ENCODE peak calls at places on chromosome 15, in six cellular contexts. One of them, this sample, is unnamed.

GRCh38 chr15:65355173-65355982 is 22.4 kb downstream of the IGDCC3 start:
- DNase-seq in thyroid gland: peak; percentile 18
- DNase-seq in brain microvascular endothelial cell: no peak
- DNase-seq in psoas muscle: no peak
- DNase-seq in cardiac fibroblast: no peak
- DNase-seq in body of pancreas: no peak
- DNase-seq in this sample: peak; percentile 14

GRCh38 chr15:90873998-90874605 is 5.7 kb downstream of the FURIN start:
- DNase-seq in thyroid gland: peak; percentile 85
- DNase-seq in brain microvascular endothelial cell: no peak
- DNase-seq in psoas muscle: no peak
- DNase-seq in cardiac fibroblast: no peak
- DNase-seq in body of pancreas: peak; percentile 91
- DNase-seq in this sample: peak; percentile 41

GRCh38 chr15:90879730-90880366 is 4.5 kb upstream of the FES start:
- DNase-seq in thyroid gland: no peak
- DNase-seq in brain microvascular endothelial cell: no peak
- DNase-seq in psoas muscle: no peak
- DNase-seq in cardiac fibroblast: no peak
- DNase-seq in body of pancreas: no peak
- DNase-seq in this sample: no peak

GRCh38 chr15:56244811-56245576 is 1.3 kb upstream of the RFX7 start:
- DNase-seq in thyroid gland: peak; percentile 21
- DNase-seq in brain microvascular endothelial cell: peak; percentile 5
- DNase-seq in psoas muscle: no peak
- DNase-seq in cardiac fibroblast: no peak
- DNase-seq in body of pancreas: peak; percentile 71
- DNase-seq in this sample: no peak

GRCh38 chr15:88805031-88805780 is 2.0 kb downstream of the ACAN start:
- DNase-seq in thyroid gland: no peak
- DNase-seq in brain microvascular endothelial cell: no peak
- DNase-seq in psoas muscle: no peak
- DNase-seq in cardiac fibroblast: no peak
- DNase-seq in body of pancreas: peak; percentile 30
- DNase-seq in this sample: no peak

GRCh38 chr15:46127361-46127874 is 492.6 kb downstream of the SQOR start:
- DNase-seq in thyroid gland: no peak
- DNase-seq in brain microvascular endothelial cell: no peak
- DNase-seq in psoas muscle: no peak
- DNase-seq in cardiac fibroblast: peak; percentile 39
- DNase-seq in body of pancreas: no peak
- DNase-seq in this sample: peak; percentile 70

GRCh38 chr15:35186346-35186745 is 101.3 kb upstream of the NANOGP8 start:
- DNase-seq in thyroid gland: no peak
- DNase-seq in brain microvascular endothelial cell: no peak
- DNase-seq in psoas muscle: no peak
- DNase-seq in cardiac fibroblast: no peak
- DNase-seq in body of pancreas: no peak
- DNase-seq in this sample: no peak

GRCh38 chr15:96353378-96353930 is 23.0 kb downstream of the NR2F2 start:
- DNase-seq in thyroid gland: no peak
- DNase-seq in brain microvascular endothelial cell: peak; percentile 12
- DNase-seq in psoas muscle: no peak
- DNase-seq in cardiac fibroblast: no peak
- DNase-seq in body of pancreas: no peak
- DNase-seq in this sample: no peak

GRCh38 chr15:33194237-33194636 is 277 bp downstream of the FMN1 start:
- DNase-seq in thyroid gland: no peak
- DNase-seq in brain microvascular endothelial cell: no peak
- DNase-seq in psoas muscle: peak; percentile 51
- DNase-seq in cardiac fibroblast: no peak
- DNase-seq in body of pancreas: no peak
- DNase-seq in this sample: no peak

GRCh38 chr15:84804005-84804803 is 13.0 kb upstream of the ALPK3 start:
- DNase-seq in thyroid gland: no peak
- DNase-seq in brain microvascular endothelial cell: no peak
- DNase-seq in psoas muscle: no peak
- DNase-seq in cardiac fibroblast: no peak
- DNase-seq in body of pancreas: no peak
- DNase-seq in this sample: no peak

GRCh38 chr15:43279496-43279895 is 12.8 kb upstream of the TGM5 start:
- DNase-seq in thyroid gland: no peak
- DNase-seq in brain microvascular endothelial cell: no peak
- DNase-seq in psoas muscle: no peak
- DNase-seq in cardiac fibroblast: no peak
- DNase-seq in body of pancreas: no peak
- DNase-seq in this sample: no peak
- H3K4me3 ChIP-seq in thyroid gland: no peak overlapping the region
- H3K4me3 ChIP-seq in brain microvascular endothelial cell: no peak overlapping the region
- H3K4me3 ChIP-seq in psoas muscle: no peak overlapping the region
- H3K4me3 ChIP-seq in cardiac fibroblast: no peak overlapping the region
- H3K4me3 ChIP-seq in body of pancreas: no peak overlapping the region
- H3K4me3 ChIP-seq in this sample: no peak overlapping the region

GRCh38 chr15:29126208-29126536 is 143.4 kb downstream of the NSMCE3 start:
- DNase-seq in thyroid gland: no peak
- DNase-seq in brain microvascular endothelial cell: no peak
- DNase-seq in psoas muscle: peak; percentile 32
- DNase-seq in cardiac fibroblast: no peak
- DNase-seq in body of pancreas: no peak
- DNase-seq in this sample: no peak

GRCh38 chr15:29126821-29127461 is 142.7 kb downstream of the NSMCE3 start:
- DNase-seq in thyroid gland: no peak
- DNase-seq in brain microvascular endothelial cell: no peak
- DNase-seq in psoas muscle: peak; percentile 29
- DNase-seq in cardiac fibroblast: no peak
- DNase-seq in body of pancreas: no peak
- DNase-seq in this sample: no peak

GRCh38 chr15:29129221-29129620 is 140.4 kb downstream of the NSMCE3 start:
- DNase-seq in thyroid gland: no peak
- DNase-seq in brain microvascular endothelial cell: no peak
- DNase-seq in psoas muscle: no peak
- DNase-seq in cardiac fibroblast: no peak
- DNase-seq in body of pancreas: peak; percentile 1
- DNase-seq in this sample: no peak

GRCh38 chr15:29128671-29129070 is 141.0 kb downstream of the NSMCE3 start:
- DNase-seq in thyroid gland: no peak
- DNase-seq in brain microvascular endothelial cell: no peak
- DNase-seq in psoas muscle: peak; percentile 24
- DNase-seq in cardiac fibroblast: no peak
- DNase-seq in body of pancreas: peak; percentile 2
- DNase-seq in this sample: no peak

GRCh38 chr15:29127506-29128430 is 141.9 kb downstream of the NSMCE3 start:
- DNase-seq in thyroid gland: no peak
- DNase-seq in brain microvascular endothelial cell: no peak
- DNase-seq in psoas muscle: peak; percentile 43
- DNase-seq in cardiac fibroblast: no peak
- DNase-seq in body of pancreas: peak; percentile 2
- DNase-seq in this sample: no peak
- TF ChIP-seq CTCF in thyroid gland: no peak
- TF ChIP-seq CTCF in brain microvascular endothelial cell: no peak
- TF ChIP-seq CTCF in psoas muscle: no peak
- TF ChIP-seq CTCF in cardiac fibroblast: no peak
- TF ChIP-seq CTCF in body of pancreas: no peak
- TF ChIP-seq CTCF in this sample: no peak

GRCh38 chr15:50939911-50940310 is 31.4 kb downstream of the AP4E1 start:
- DNase-seq in thyroid gland: no peak
- DNase-seq in brain microvascular endothelial cell: peak; percentile 19
- DNase-seq in psoas muscle: no peak
- DNase-seq in cardiac fibroblast: peak; percentile 67
- DNase-seq in body of pancreas: no peak
- DNase-seq in this sample: peak; percentile 22

GRCh38 chr15:50938525-50938924 is 30.0 kb downstream of the AP4E1 start:
- DNase-seq in thyroid gland: no peak
- DNase-seq in brain microvascular endothelial cell: no peak
- DNase-seq in psoas muscle: no peak
- DNase-seq in cardiac fibroblast: no peak
- DNase-seq in body of pancreas: no peak
- DNase-seq in this sample: no peak

GRCh38 chr15:50944692-50945091 is 36.2 kb downstream of the AP4E1 start:
- DNase-seq in thyroid gland: no peak
- DNase-seq in brain microvascular endothelial cell: no peak
- DNase-seq in psoas muscle: no peak
- DNase-seq in cardiac fibroblast: peak; percentile 12
- DNase-seq in body of pancreas: no peak
- DNase-seq in this sample: no peak

GRCh38 chr15:50943623-50944022 is 35.1 kb downstream of the AP4E1 start:
- DNase-seq in thyroid gland: no peak
- DNase-seq in brain microvascular endothelial cell: no peak
- DNase-seq in psoas muscle: no peak
- DNase-seq in cardiac fibroblast: peak; percentile 58
- DNase-seq in body of pancreas: no peak
- DNase-seq in this sample: no peak

DNA sequence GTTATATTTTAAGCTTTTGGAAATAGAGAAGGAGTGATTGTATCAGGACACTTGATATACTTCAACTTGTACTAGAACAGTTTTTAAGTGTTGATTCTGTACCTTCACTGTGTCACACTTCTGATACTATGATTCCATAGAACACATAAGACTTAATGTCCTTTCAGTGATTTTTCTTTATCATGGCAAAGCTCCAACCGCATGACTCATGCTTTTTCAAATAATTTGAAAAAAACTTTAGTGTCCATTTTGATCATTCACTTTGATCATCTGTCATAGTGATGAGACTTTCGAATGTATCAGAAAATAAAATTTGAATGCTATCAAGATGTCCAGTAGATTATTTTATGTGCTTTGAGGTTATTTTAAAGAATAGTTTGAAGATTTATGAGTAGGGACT is 32.0 kb downstream of the AP4E1 start:
- DNase-seq in thyroid gland: no peak
- DNase-seq in brain microvascular endothelial cell: peak; percentile 52
- DNase-seq in psoas muscle: no peak
- DNase-seq in cardiac fibroblast: peak; percentile 73
- DNase-seq in body of pancreas: no peak
- DNase-seq in this sample: no peak
- H3K4me3 ChIP-seq in thyroid gland: no peak overlapping the region
- H3K4me3 ChIP-seq in brain microvascular endothelial cell: no peak overlapping the region
- H3K4me3 ChIP-seq in psoas muscle: no peak overlapping the region
- H3K4me3 ChIP-seq in cardiac fibroblast: no peak overlapping the region
- H3K4me3 ChIP-seq in body of pancreas: no peak overlapping the region
- H3K4me3 ChIP-seq in this sample: no peak overlapping the region

GRCh38 chr15:64149424-64150235 is 1.9 kb upstream of the SNX22 start:
- DNase-seq in thyroid gland: peak; percentile 30
- DNase-seq in brain microvascular endothelial cell: no peak
- DNase-seq in psoas muscle: no peak
- DNase-seq in cardiac fibroblast: peak; percentile 48
- DNase-seq in body of pancreas: no peak
- DNase-seq in this sample: no peak
- TF ChIP-seq CTCF in thyroid gland: no peak
- TF ChIP-seq CTCF in brain microvascular endothelial cell: peak; percentile 42
- TF ChIP-seq CTCF in psoas muscle: no peak
- TF ChIP-seq CTCF in cardiac fibroblast: peak; percentile 25
- TF ChIP-seq CTCF in body of pancreas: no peak
- TF ChIP-seq CTCF in this sample: peak; percentile 12

GRCh38 chr15:41510728-41511127 is 2.9 kb downstream of the LTK start:
- DNase-seq in thyroid gland: no peak
- DNase-seq in brain microvascular endothelial cell: no peak
- DNase-seq in psoas muscle: no peak
- DNase-seq in cardiac fibroblast: no peak
- DNase-seq in body of pancreas: no peak
- DNase-seq in this sample: no peak
- H3K4me3 ChIP-seq in thyroid gland: no peak overlapping the region
- H3K4me3 ChIP-seq in brain microvascular endothelial cell: no peak overlapping the region
- H3K4me3 ChIP-seq in psoas muscle: no peak overlapping the region
- H3K4me3 ChIP-seq in cardiac fibroblast: no peak overlapping the region
- H3K4me3 ChIP-seq in body of pancreas: no peak overlapping the region
- H3K4me3 ChIP-seq in this sample: no peak overlapping the region

GRCh38 chr15:99616129-99616528 is 50.3 kb downstream of the MEF2A start:
- DNase-seq in thyroid gland: no peak
- DNase-seq in brain microvascular endothelial cell: no peak
- DNase-seq in psoas muscle: no peak
- DNase-seq in cardiac fibroblast: no peak
- DNase-seq in body of pancreas: no peak
- DNase-seq in this sample: no peak
- TF ChIP-seq CTCF in thyroid gland: no peak
- TF ChIP-seq CTCF in brain microvascular endothelial cell: no peak
- TF ChIP-seq CTCF in psoas muscle: no peak
- TF ChIP-seq CTCF in cardiac fibroblast: no peak
- TF ChIP-seq CTCF in body of pancreas: no peak
- TF ChIP-seq CTCF in this sample: no peak

DNA sequence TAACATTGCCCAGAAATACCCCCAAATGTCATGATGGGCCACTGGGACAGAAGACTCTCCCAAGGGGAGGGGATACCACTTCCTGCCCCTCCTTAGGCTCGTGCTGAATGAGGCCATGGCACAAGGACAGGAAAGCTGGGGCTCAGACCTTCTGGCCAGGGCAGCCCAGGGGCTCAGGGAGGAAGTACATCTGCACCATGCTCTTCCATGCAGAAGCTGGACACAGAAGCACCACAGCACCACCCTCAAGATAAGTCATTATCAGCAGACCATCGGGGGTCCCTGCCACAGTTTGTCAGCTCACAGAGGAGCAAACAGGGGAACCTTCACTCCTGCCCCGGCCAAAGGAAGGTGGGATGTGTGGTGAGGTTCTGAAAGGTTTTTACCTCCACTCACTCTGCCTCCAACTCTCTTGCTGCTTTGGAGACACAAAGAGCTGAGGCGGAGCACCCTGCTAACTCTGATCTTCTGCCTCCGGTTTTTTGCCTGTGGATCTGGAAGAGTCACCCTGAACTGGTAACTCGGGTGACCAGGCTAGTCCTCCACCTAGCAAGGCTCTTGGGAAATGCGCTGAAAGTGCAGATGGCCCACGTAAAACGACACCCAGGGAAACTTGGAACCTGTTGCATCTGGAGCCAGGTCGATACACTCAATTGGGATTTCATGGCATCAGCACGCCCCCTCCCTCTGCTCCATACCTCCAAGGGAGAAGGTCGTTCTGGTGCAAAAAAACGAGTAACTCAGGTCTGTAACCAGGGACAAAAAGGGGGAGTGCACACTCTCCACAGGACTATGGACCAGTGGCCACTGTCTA is 8.3 kb downstream of the BMF start:
- DNase-seq in thyroid gland: no peak
- DNase-seq in brain microvascular endothelial cell: no peak
- DNase-seq in psoas muscle: no peak
- DNase-seq in cardiac fibroblast: no peak
- DNase-seq in body of pancreas: peak; percentile 84
- DNase-seq in this sample: no peak
- H3K4me3 ChIP-seq in thyroid gland: no peak overlapping the region
- H3K4me3 ChIP-seq in brain microvascular endothelial cell: no peak overlapping the region
- H3K4me3 ChIP-seq in psoas muscle: no peak overlapping the region
- H3K4me3 ChIP-seq in cardiac fibroblast: no peak overlapping the region
- H3K4me3 ChIP-seq in body of pancreas: no peak overlapping the region
- H3K4me3 ChIP-seq in this sample: no peak overlapping the region